ENCODE peak calls at places on chromosomes 11 and 22, in five cellular contexts. A is stimulated activated CD4-positive, alpha-beta T cell treated with anti-CD3 and anti-CD28 coated beads, Interleukin-2, amount 100 ng/mL, for 48 hours; W is activated CD4-positive, CD25-positive, alpha-beta regulatory T cell treated with anti-CD3 and anti-CD28 coated beads, Interleukin-2, amount 50 U/mL, for 72 hours; Q is lower leg skin; N is tibial nerve. B is an unnamed sample.

GRCh38 chr11:77309401-77310085 is 8.1 kb upstream of the GDPD4 start:
- DNase-seq in A (no peak), W (no peak), Q (no peak), N (no peak), B (no peak)

GRCh38 chr22:38353142-38353629 is 36.0 kb upstream of the CSNK1E start:
- DNase-seq in A (peak; percentile 77), W (peak; percentile 82), Q (peak; percentile 94), N (peak; percentile 43), B (peak; percentile 63)

GRCh38 chr11:35990816-35991215 is 47.0 kb downstream of the LDLRAD3 start:
- DNase-seq in A (no peak), W (no peak), Q (no peak), N (no peak), B (no peak)

GRCh38 chr11:106012744-106013143 is 9.3 kb downstream of the MSANTD4 start:
- DNase-seq in A (no peak), W (no peak), Q (no peak), N (no peak), B (no peak)

GRCh38 chr11:102046841-102047240 is 396 bp upstream of the CFAP300 start:
- DNase-seq in A (no peak), W (no peak), Q (no peak), N (no peak), B (no peak)

GRCh38 chr11:12846766-12847615 is 162.1 kb upstream of the RASSF10 start:
- DNase-seq in A (no peak), W (no peak), Q (no peak), N (no peak), B (no peak)

GRCh38 chr11:1104411-1105182 is 29.9 kb downstream of the MUC2 start:
- DNase-seq in A (no peak), W (no peak), Q (no peak), N (no peak), B (peak; percentile 38)

GRCh38 chr22:47065756-47066615 is 303.5 kb downstream of the TBC1D22A start:
- DNase-seq in A (no peak), W (no peak), Q (peak; percentile 57), N (no peak), B (no peak)

GRCh38 chr11:2644844-2645778 is 54.7 kb downstream of the KCNQ1OT1 start:
- DNase-seq in A (no peak), W (no peak), Q (no peak), N (no peak), B (no peak)

GRCh38 chr11:65651589-65652510 is 10.9 kb downstream of the RELA start:
- DNase-seq in A (no peak), W (no peak), Q (no peak), N (no peak), B (no peak)

GRCh38 chr11:18772211-18772610 is 19.4 kb downstream of the PTPN5 start:
- DNase-seq in A (no peak), W (no peak), Q (no peak), N (no peak), B (no peak)

GRCh38 chr11:2325719-2326118 is 23.9 kb downstream of the TSPAN32 start:
- DNase-seq in A (no peak), W (no peak), Q (peak; percentile 69), N (no peak), B (no peak)

GRCh38 chr22:22751043-22751603 is 106.7 kb downstream of the GGTLC2 start:
- DNase-seq in A (no peak), W (peak; percentile 20), Q (peak; percentile 59), N (no peak), B (no peak)

GRCh38 chr11:133265536-133265935 is 266.8 kb downstream of the OPCML start:
- DNase-seq in A (no peak), W (no peak), Q (no peak), N (no peak), B (no peak)

GRCh38 chr11:575324-575995 is 810 bp upstream of the PHRF1 start:
- DNase-seq in A (no peak), W (no peak), Q (peak; percentile 94), N (no peak), B (no peak)

GRCh38 chr22:19962909-19963806 is 21.5 kb upstream of the TXNRD2 start:
- DNase-seq in A (no peak), W (no peak), Q (peak; percentile 94), N (no peak), B (no peak)

GRCh38 chr11:66851698-66852465 is 5.0 kb upstream of the LRFN4 start:
- DNase-seq in A (no peak), W (no peak), Q (no peak), N (no peak), B (peak; percentile 45)

GRCh38 chr22:18966748-18967147 is 30.7 kb upstream of the PRODH start:
- DNase-seq in A (no peak), W (peak; percentile 25), Q (no peak), N (no peak), B (peak; percentile 35)

GRCh38 chr22:17896552-17896951 is 122.3 kb upstream of the BID start:
- DNase-seq in A (no peak), W (no peak), Q (no peak), N (no peak), B (no peak)

GRCh38 chr11:126627376-126627775 is 271.9 kb downstream of the ST3GAL4 start:
- DNase-seq in A (no peak), W (no peak), Q (peak; percentile 63), N (no peak), B (no peak)

GRCh38 chr11:73654482-73655021 is 8.2 kb downstream of the PLEKHB1 start:
- DNase-seq in A (no peak), W (no peak), Q (no peak), N (no peak), B (no peak)

GRCh38 chr22:33867118-33867863 is 53.0 kb downstream of the LARGE1 start:
- DNase-seq in A (no peak), W (no peak), Q (no peak), N (no peak), B (no peak)

GRCh38 chr11:11620966-11621880 is 582 bp downstream of the GALNT18 start:
- DNase-seq in A (peak; percentile 26), W (no peak), Q (no peak), N (no peak), B (no peak)

B was measured in CD14-positive monocyte.